ENCODE peak calls at places on chromosomes 13 and 19, in eight cellular contexts. K is Caco-2, Y is thyroid gland, G is heart right ventricle, E is thoracic aorta, R is astrocyte, S is AG04450, W is transverse colon. H is an unnamed sample.
A peak's percentile ranks its signal among the peaks of the same experiment; 100 is the strongest.

GRCh38 chr19:43132696-43133095 is 50.2 kb upstream of the PSG2 start:
- DNase-seq in E (no peak), S (no peak), Y (no peak), W (no peak), G (no peak), R (no peak), K (no peak), H (no peak)

GRCh38 chr13:30157616-30157993 is 149.7 kb downstream of the KATNAL1 start:
- DNase-seq in Y (no peak), W (no peak), R (no peak), E (no peak), K (no peak), S (no peak), G (no peak), H (no peak)

GRCh38 chr13:40586886-40587285 is 79.6 kb downstream of the FOXO1 start:
- DNase-seq in R (no peak), W (no peak), G (no peak), Y (no peak), E (no peak), S (no peak), K (no peak), H (no peak)

GRCh38 chr19:18204394-18205179 is 745 bp upstream of the RAB3A start:
- DNase-seq in R (no peak), G (peak; percentile 80), W (peak; percentile 73), K (peak; percentile 56), Y (no peak), E (no peak), S (no peak), H (peak; percentile 45)

GRCh38 chr13:35714588-35714987 is 238.1 kb upstream of the MAB21L1 start:
- DNase-seq in R (no peak), E (no peak), Y (no peak), W (no peak), G (no peak), S (no peak), K (no peak), H (no peak)

GRCh38 chr19:15252398-15253018 is 20.3 kb upstream of the EPHX3 start:
- DNase-seq in E (no peak), S (no peak), W (no peak), K (no peak), G (no peak), R (peak; percentile 23), Y (no peak), H (no peak)

GRCh38 chr13:111344471-111345191 is 24.2 kb downstream of the TEX29 start:
- DNase-seq in S (peak; percentile 93), W (no peak), E (no peak), G (no peak), Y (peak; percentile 92), R (peak; percentile 47), K (no peak), H (no peak)

GRCh38 chr13:66359393-66359792 is 870.7 kb downstream of the PCDH9 start:
- DNase-seq in S (no peak), Y (no peak), R (no peak), G (no peak), K (no peak), E (no peak), W (no peak), H (no peak)

GRCh38 chr13:109642358-109642757 is 144.0 kb downstream of the IRS2 start:
- DNase-seq in K (no peak), G (no peak), W (no peak), Y (no peak), S (no peak), R (no peak), E (no peak), H (no peak)

GRCh38 chr13:45422731-45423130 is 4.6 kb upstream of the SLC25A30 start:
- DNase-seq in K (no peak), G (no peak), S (no peak), W (no peak), R (no peak), Y (no peak), E (no peak), H (no peak)

GRCh38 chr19:44258835-44259413 is 762 bp upstream of the ZNF233 start:
- DNase-seq in G (no peak), Y (no peak), W (no peak), R (no peak), K (no peak), S (no peak), E (no peak), H (no peak)

GRCh38 chr19:30180691-30181090 is 191.5 kb upstream of the ZNF536 start:
- DNase-seq in E (no peak), S (no peak), Y (no peak), R (no peak), W (no peak), K (no peak), G (no peak), H (no peak)

GRCh38 chr19:5788422-5788821 is 2.5 kb downstream of the DUS3L start:
- DNase-seq in E (no peak), Y (no peak), W (no peak), K (no peak), G (no peak), R (no peak), S (no peak), H (no peak)

GRCh38 chr13:46492946-46493345 is 60.0 kb upstream of the LRCH1 start:
- DNase-seq in Y (no peak), S (no peak), G (peak; percentile 29), K (no peak), R (peak; percentile 11), W (no peak), E (no peak), H (peak; percentile 48)

GRCh38 chr19:50969413-50969760 is at the start of gene KLK6:
- DNase-seq in K (no peak), S (no peak), R (no peak), W (no peak), G (no peak), E (no peak), Y (no peak), H (no peak)

GRCh38 chr19:55265173-55265572 is 6.4 kb upstream of the PPP6R1 start:
- DNase-seq in W (no peak), S (no peak), G (no peak), K (no peak), Y (no peak), R (no peak), E (no peak), H (no peak)

GRCh38 chr13:56700324-56700723 is 440.4 kb upstream of the PRR20A start:
- DNase-seq in Y (no peak), G (no peak), E (no peak), W (no peak), K (no peak), S (no peak), R (no peak), H (no peak)

GRCh38 chr13:110645750-110646149 is 30.4 kb downstream of the NAXD start:
- DNase-seq in S (no peak), Y (no peak), R (no peak), W (no peak), G (no peak), E (no peak), K (no peak), H (no peak)

GRCh38 chr19:35140898-35141626 is 2.0 kb upstream of the FXYD7 start:
- DNase-seq in E (peak; percentile 87), R (peak; percentile 58), W (peak; percentile 97), G (peak; percentile 89), Y (peak; percentile 57), K (peak; percentile 85), S (peak; percentile 78), H (peak; percentile 79)

GRCh38 chr13:54175470-54175869 is 1146.9 kb downstream of the OLFM4 start:
- DNase-seq in K (no peak), G (no peak), W (no peak), S (no peak), Y (no peak), R (no peak), E (no peak), H (no peak)

GRCh38 chr13:79512950-79513349 is 32.0 kb downstream of the NDFIP2 start:
- DNase-seq in E (no peak), S (no peak), K (no peak), Y (no peak), W (no peak), R (no peak), G (no peak), H (no peak)

GRCh38 chr19:10408511-10409291 is 5.4 kb upstream of the CDC37 start:
- DNase-seq in Y (no peak), E (no peak), K (no peak), S (no peak), R (no peak), G (no peak), W (peak; percentile 62), H (no peak)

GRCh38 chr19:8461891-8462290 is 17.1 kb downstream of the HNRNPM start:
- DNase-seq in S (no peak), K (no peak), Y (no peak), W (no peak), E (no peak), R (no peak), G (no peak), H (no peak)

GRCh38 chr19:33403973-33404304 is 30.4 kb downstream of the CEBPG start:
- DNase-seq in W (no peak), E (no peak), Y (no peak), G (no peak), R (no peak), K (no peak), S (no peak), H (no peak)

GRCh38 chr19:23887642-23888041 is 27.0 kb upstream of the ZNF726 start:
- DNase-seq in K (peak; percentile 36), E (no peak), Y (no peak), W (peak; percentile 70), S (no peak), R (no peak), G (no peak), H (peak; percentile 94)
- H3K9me3 ChIP-seq in K (no peaks in the 10 kb centered on the region), E (no peaks in the 10 kb centered on the region), Y (no peaks in the 10 kb centered on the region), W (peaks cover 10% of the 10 kb centered on the region), S (no peaks in the 10 kb centered on the region), R (peaks cover 7% of the 10 kb centered on the region), G (no peaks in the 10 kb centered on the region), H (peaks cover 2% of the 10 kb centered on the region)

GRCh38 chr13:43878897-43879322 is 630 bp downstream of the CCDC122 start:
- DNase-seq in G (peak; percentile 70), R (peak; percentile 68), Y (peak; percentile 72), E (peak; percentile 26), K (peak; percentile 61), S (peak; percentile 26), W (peak; percentile 77), H (peak; percentile 59)
- H3K9me3 ChIP-seq in G (no peaks in the 10 kb centered on the region), R (no peaks in the 10 kb centered on the region), Y (no peaks in the 10 kb centered on the region), E (no peaks in the 10 kb centered on the region), K (no peaks in the 10 kb centered on the region), S (no peaks in the 10 kb centered on the region), W (no peaks in the 10 kb centered on the region), H (no peaks in the 10 kb centered on the region)

GRCh38 chr19:41784337-41785239 is 11.8 kb upstream of the CEACAM3 start:
- DNase-seq in K (no peak), G (no peak), E (no peak), S (no peak), W (peak; percentile 27), Y (no peak), R (no peak), H (peak; percentile 21)

DNA sequence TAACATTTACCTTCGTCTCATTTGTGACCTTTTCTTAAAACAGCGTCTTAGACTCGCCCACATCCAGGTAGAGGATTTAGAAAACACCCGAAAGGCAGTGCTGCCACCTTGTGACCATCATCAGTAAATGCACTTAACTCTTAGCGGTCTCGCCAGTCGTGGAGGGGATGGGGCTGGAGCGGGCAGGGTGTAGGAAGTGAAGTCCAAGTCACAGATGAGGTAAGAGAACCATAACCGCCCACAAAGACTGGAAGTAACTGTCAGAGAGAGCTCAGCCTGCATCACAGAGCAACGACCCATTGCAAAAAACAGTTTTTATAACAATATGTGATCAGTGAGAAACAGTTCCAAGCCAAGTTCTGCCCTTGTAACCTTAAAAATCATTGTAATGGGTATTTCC is 10.7 kb upstream of the CEACAM3 start:
- DNase-seq in K (peak; percentile 84), W (peak; percentile 80), E (no peak), G (peak; percentile 29), R (peak; percentile 48), S (peak; percentile 29), Y (peak; percentile 56), H (peak; percentile 89)
- H3K9me3 ChIP-seq in K (no peaks in the 10 kb centered on the region), W (no peaks in the 10 kb centered on the region), E (no peaks in the 10 kb centered on the region), G (no peaks in the 10 kb centered on the region), R (no peaks in the 10 kb centered on the region), S (no peaks in the 10 kb centered on the region), Y (no peaks in the 10 kb centered on the region), H (no peaks in the 10 kb centered on the region)

GRCh38 chr13:38960175-38960574 is 30.5 kb downstream of the STOML3 start:
- DNase-seq in S (no peak), W (no peak), E (no peak), K (no peak), G (no peak), Y (no peak), R (no peak), H (no peak)
- H3K9me3 ChIP-seq in S (no peaks in the 10 kb centered on the region), W (no peaks in the 10 kb centered on the region), E (peaks cover 9% of the 10 kb centered on the region), K (peaks cover 16% of the 10 kb centered on the region), G (peaks cover 13% of the 10 kb centered on the region), Y (no peaks in the 10 kb centered on the region), R (no peaks in the 10 kb centered on the region), H (no peaks in the 10 kb centered on the region)

H was measured in small intestine.